ENCODE peak calls at places on chromosomes 3 and 15, in ten cellular contexts. E is left cardiac atrium; Z is COR-L47; H is H7; Q is stimulated activated CD8-positive, alpha-beta memory T cell treated with anti-CD3 and anti-CD28 coated beads, Interleukin-4, amount 100 ng/mL, for 24 hours; U is NCI-H2107; N is neural progenitor cell; L is activated gamma-delta T cell treated with Interleukin-2 at 50 U/mL for 16 hours; G is NCI-H510A; P is uterus. V is an unnamed sample.

GRCh38 chr15:71468715-71469114 is 341.6 kb upstream of the NR2E3 start:
- DNase-seq in G (no peak), H (no peak), Z (no peak), N (no peak), L (no peak), P (no peak), U (no peak), E (no peak), Q (no peak), V (no peak)

GRCh38 chr15:82950746-82951370 is 1.7 kb downstream of the HOMER2 start:
- DNase-seq in G (no peak), N (no peak), Q (no peak), H (no peak), P (no peak), E (no peak), L (no peak), U (no peak), Z (no peak), V (no peak)

GRCh38 chr15:29364429-29365078 is 94.9 kb upstream of the NSMCE3 start:
- DNase-seq in H (no peak), Z (no peak), P (no peak), L (no peak), N (peak), Q (no peak), E (no peak), G (no peak), U (peak), V (peak)

GRCh38 chr15:39629376-39629775 is 48.5 kb downstream of the THBS1 start:
- DNase-seq in N (no peak), U (no peak), G (no peak), Z (no peak), Q (peak), H (no peak), P (no peak), E (no peak), L (peak), V (no peak)

GRCh38 chr3:38138347-38139190 is at the start of gene MYD88:
- DNase-seq in G (peak), E (peak), L (peak), H (peak), P (peak), Q (peak), N (peak), Z (no peak), U (no peak), V (peak)

GRCh38 chr3:128903501-128903900 is 24.1 kb downstream of the ACAD9 start:
- DNase-seq in U (no peak), Q (no peak), H (no peak), N (no peak), P (no peak), Z (no peak), E (no peak), G (no peak), L (no peak), V (no peak)

GRCh38 chr15:52496175-52496574 is 32.5 kb downstream of the MYO5A start:
- DNase-seq in Z (no peak), N (no peak), U (no peak), H (no peak), E (no peak), L (no peak), G (no peak), P (no peak), Q (no peak), V (no peak)

GRCh38 chr3:42709621-42710020 is 7.0 kb upstream of the HHATL start:
- DNase-seq in H (peak), L (no peak), E (no peak), Z (no peak), U (no peak), Q (no peak), N (no peak), G (no peak), P (no peak), V (no peak)

GRCh38 chr3:45509038-45509767 is 85.3 kb upstream of the LIMD1 start:
- DNase-seq in G (no peak), E (no peak), L (no peak), N (no peak), H (peak), P (no peak), Q (no peak), U (peak), Z (no peak), V (peak)

GRCh38 chr3:142945023-142945422 is 18.5 kb downstream of the PAQR9 start:
- DNase-seq in G (no peak), N (no peak), Q (no peak), E (no peak), L (no peak), U (no peak), H (no peak), Z (no peak), P (no peak), V (no peak)

GRCh38 chr3:181635141-181635540 is 76.6 kb upstream of the SOX2 start:
- DNase-seq in H (no peak), N (no peak), U (no peak), P (no peak), Z (no peak), L (no peak), E (no peak), G (no peak), Q (no peak), V (no peak)

GRCh38 chr15:25374143-25374542 is 64.7 kb downstream of the UBE3A start:
- DNase-seq in Q (no peak), U (no peak), P (no peak), N (peak), H (no peak), G (no peak), E (no peak), Z (no peak), L (no peak), V (no peak)

GRCh38 chr3:135992072-135992471 is 26.5 kb downstream of the PPP2R3A start:
- DNase-seq in G (no peak), E (no peak), N (no peak), Q (no peak), U (no peak), Z (no peak), L (no peak), P (peak), H (no peak), V (no peak)

GRCh38 chr3:161559177-161559998 is 62.8 kb downstream of the OTOL1 start:
- DNase-seq in P (no peak), L (no peak), N (peak), G (peak), E (no peak), Q (no peak), H (no peak), U (peak), Z (peak), V (peak)

GRCh38 chr3:143010024-143010423 is 8.7 kb downstream of the U2SURP start:
- DNase-seq in L (no peak), E (no peak), P (no peak), G (no peak), H (no peak), Z (no peak), Q (no peak), N (no peak), U (no peak), V (no peak)

GRCh38 chr3:72821170-72821781 is 27.0 kb downstream of the SHQ1 start:
- DNase-seq in Z (peak), Q (no peak), P (peak), U (no peak), E (peak), H (no peak), L (no peak), G (no peak), N (no peak), V (no peak)

GRCh38 chr3:38640661-38641441 is 8.6 kb downstream of the SCN5A start:
- DNase-seq in P (no peak), H (peak), G (no peak), L (no peak), Z (no peak), Q (no peak), N (peak), U (no peak), E (no peak), V (peak)

GRCh38 chr15:85805392-85805791 is 10.7 kb upstream of the KLHL25 start:
- DNase-seq in P (no peak), Q (no peak), E (no peak), U (no peak), G (no peak), Z (no peak), L (no peak), H (no peak), N (no peak), V (no peak)

GRCh38 chr15:70185251-70185711 is 87.6 kb upstream of the TLE3 start:
- DNase-seq in U (no peak), Z (no peak), N (no peak), Q (no peak), G (no peak), E (no peak), H (no peak), P (peak), L (no peak), V (no peak)

GRCh38 chr3:190718097-190718496 is 144.4 kb downstream of the GMNC start:
- DNase-seq in L (no peak), Q (no peak), N (no peak), G (no peak), U (no peak), E (no peak), Z (no peak), H (no peak), P (no peak), V (peak)

GRCh38 chr3:141486735-141487418 is at the start of gene RASA2:
- DNase-seq in P (peak), E (peak), G (peak), L (peak), N (peak), U (peak), Z (peak), Q (peak), H (peak), V (peak)

GRCh38 chr3:126847061-126847460 is 135.9 kb upstream of the PLXNA1 start:
- DNase-seq in U (no peak), G (no peak), N (no peak), E (no peak), P (no peak), H (no peak), Q (no peak), Z (no peak), L (no peak), V (peak)

GRCh38 chr15:98881526-98882517 is 125.8 kb downstream of the PGPEP1L start:
- DNase-seq in Z (peak), N (peak), H (peak), G (no peak), P (peak), L (no peak), Q (no peak), E (no peak), U (no peak), V (peak)

GRCh38 chr3:113659121-113659531 is 37.3 kb downstream of the USF3 start:
- DNase-seq in G (peak), Z (peak), Q (no peak), H (no peak), N (no peak), L (no peak), U (no peak), E (no peak), P (no peak), V (peak)

GRCh38 chr3:172070269-172070668 is 30.9 kb downstream of the FNDC3B start:
- DNase-seq in U (no peak), E (no peak), G (no peak), N (no peak), Z (no peak), L (no peak), H (no peak), P (no peak), Q (no peak), V (no peak)

GRCh38 chr3:18389108-18389733 is 35.9 kb downstream of the SATB1 start:
- DNase-seq in N (peak), L (peak), H (peak), E (no peak), U (no peak), P (no peak), Z (peak), G (no peak), Q (no peak), V (peak)

GRCh38 chr15:59993950-59994401 is 10.1 kb upstream of the FOXB1 start:
- DNase-seq in H (peak), Q (no peak), N (peak), E (no peak), G (no peak), L (no peak), Z (no peak), U (no peak), P (no peak), V (peak)

GRCh38 chr15:25730918-25731317 is 132.2 kb downstream of the ATP10A start:
- DNase-seq in P (no peak), G (no peak), H (no peak), N (no peak), U (no peak), E (no peak), Q (no peak), L (no peak), Z (no peak), V (no peak)

GRCh38 chr15:73884159-73884558 is 10.8 kb downstream of the TBC1D21 start:
- DNase-seq in Z (no peak), U (no peak), N (no peak), L (no peak), H (no peak), Q (no peak), P (no peak), G (no peak), E (no peak), V (no peak)

GRCh38 chr3:123432832-123433523 is 15.9 kb downstream of the ADCY5 start:
- DNase-seq in N (no peak), Q (no peak), H (no peak), G (no peak), P (no peak), L (no peak), U (no peak), E (no peak), Z (no peak), V (no peak)

GRCh38 chr3:111761309-111761795 is 97.7 kb upstream of the PHLDB2 start:
- DNase-seq in H (no peak), E (no peak), Z (no peak), L (no peak), U (no peak), G (no peak), Q (no peak), P (peak), N (no peak), V (no peak)

GRCh38 chr3:146161725-146162047 is 702 bp upstream of the PLOD2 start:
- DNase-seq in G (no peak), P (peak), N (peak), U (no peak), Z (peak), E (peak), Q (no peak), L (no peak), H (no peak), V (peak)

GRCh38 chr3:25027639-25028038 is 400.4 kb upstream of the RARB start:
- DNase-seq in U (peak), E (no peak), P (peak), N (no peak), L (no peak), Z (no peak), G (no peak), Q (no peak), H (no peak), V (no peak)

GRCh38 chr15:22881739-22882440 is 43.4 kb downstream of the NIPA2 start:
- DNase-seq in H (no peak), P (no peak), U (no peak), G (no peak), L (no peak), Q (no peak), Z (no peak), N (no peak), E (no peak), V (no peak)

GRCh38 chr3:188832961-188833615 is 338.7 kb upstream of the TPRG1 start:
- DNase-seq in E (no peak), U (no peak), L (no peak), N (peak), Z (no peak), G (no peak), Q (no peak), H (no peak), P (no peak), V (peak)

GRCh38 chr15:83275412-83275811 is 9.1 kb downstream of the BNC1 start:
- DNase-seq in N (no peak), Q (no peak), L (no peak), G (no peak), Z (no peak), H (no peak), E (no peak), P (no peak), U (no peak), V (peak)

GRCh38 chr3:171162986-171163723 is 136.6 kb upstream of the SLC2A2 start:
- DNase-seq in G (no peak), Z (no peak), H (peak), L (no peak), U (no peak), Q (no peak), P (no peak), N (peak), E (no peak), V (peak)